ENCODE peak calls at places on chromosomes 2 and 18, in eight cellular contexts. B, F, S, Y, L, V, O and I are unnamed samples.

GRCh38 chr18:39959839-39960238 is 1995.2 kb upstream of the PIK3C3 start:
- DNase-seq in B (no peak), V (no peak), O (no peak), S (no peak), F (no peak), L (no peak), Y (no peak), I (no peak)

GRCh38 chr2:176189666-176190641 is 1.5 kb downstream of the HOXD1 start:
- DNase-seq in B (no peak), V (no peak), O (no peak), L (no peak), S (no peak), F (no peak), Y (no peak), I (no peak)

GRCh38 chr2:28333606-28334526 is 58.8 kb upstream of the FOSL2 start:
- DNase-seq in S (no peak), O (no peak), B (no peak), L (no peak), Y (no peak), F (no peak), V (no peak), I (no peak)

GRCh38 chr2:186884585-186884984 is 35.6 kb upstream of the ZSWIM2 start:
- DNase-seq in Y (no peak), B (no peak), O (no peak), F (peak), S (no peak), L (no peak), V (no peak), I (peak)

GRCh38 chr2:61178603-61179545 is 16.9 kb downstream of the C2orf74 start:
- DNase-seq in F (no peak), O (no peak), S (no peak), B (peak), L (no peak), V (no peak), Y (no peak), I (no peak)

GRCh38 chr2:30315391-30316055 is 84.2 kb downstream of the LBH start:
- DNase-seq in Y (no peak), O (no peak), V (no peak), F (no peak), B (no peak), L (no peak), S (no peak), I (no peak)

GRCh38 chr2:201977651-201978050 is 56.0 kb upstream of the FZD7 start:
- DNase-seq in L (no peak), V (no peak), B (no peak), S (no peak), F (no peak), Y (no peak), O (no peak), I (no peak)

GRCh38 chr2:190535119-190535439 is 557 bp upstream of the NEMP2 start:
- DNase-seq in F (no peak), S (no peak), B (no peak), L (no peak), O (no peak), Y (no peak), V (no peak), I (no peak)

GRCh38 chr2:25161055-25161781 is 7.2 kb downstream of the POMC start:
- DNase-seq in S (no peak), B (peak), L (no peak), Y (no peak), O (no peak), V (no peak), F (no peak), I (no peak)

GRCh38 chr2:187220100-187220499 is 228.0 kb downstream of the CALCRL start:
- DNase-seq in O (no peak), B (no peak), F (no peak), V (no peak), Y (no peak), L (no peak), S (no peak), I (no peak)

GRCh38 chr2:172293952-172294351 is 133.4 kb upstream of the ITGA6 start:
- DNase-seq in F (peak), Y (no peak), L (no peak), V (no peak), O (no peak), S (no peak), B (peak), I (no peak)

GRCh38 chr2:207683879-207684627 is 27.4 kb upstream of the CCNYL1 start:
- DNase-seq in Y (peak), S (peak), O (no peak), L (peak), V (no peak), B (peak), F (no peak), I (no peak)

GRCh38 chr2:53848062-53848461 is 11.7 kb downstream of the GPR75 start:
- DNase-seq in B (no peak), L (no peak), F (no peak), S (no peak), V (no peak), O (no peak), Y (no peak), I (no peak)

GRCh38 chr2:236998758-236999157 is 86.9 kb upstream of the COPS8 start:
- DNase-seq in B (no peak), V (no peak), O (no peak), S (peak), Y (no peak), F (no peak), L (no peak), I (no peak)

GRCh38 chr2:177799531-177799930 is 273.0 kb downstream of the PDE11A start:
- DNase-seq in O (peak), S (no peak), B (peak), Y (no peak), V (no peak), L (peak), F (peak), I (peak)

GRCh38 chr2:204453730-204454167 is 91.5 kb upstream of the PARD3B start:
- DNase-seq in Y (no peak), O (no peak), L (no peak), S (peak), B (no peak), F (peak), V (no peak), I (no peak)

GRCh38 chr18:57542801-57543427 is 43.6 kb downstream of the FECH start:
- DNase-seq in F (peak), Y (no peak), S (no peak), O (no peak), L (no peak), B (peak), V (no peak), I (no peak)

GRCh38 chr2:218857371-218858137 is 2.1 kb upstream of the WNT6 start:
- DNase-seq in B (no peak), S (no peak), V (no peak), F (peak), L (no peak), O (no peak), Y (no peak), I (no peak)

GRCh38 chr2:108587621-108588020 is 53.4 kb downstream of the LIMS1 start:
- DNase-seq in O (no peak), B (peak), S (no peak), L (no peak), V (no peak), Y (no peak), F (no peak), I (no peak)

GRCh38 chr2:184769038-184769437 is 170.7 kb downstream of the ZNF804A start:
- DNase-seq in L (no peak), O (no peak), B (peak), Y (no peak), V (no peak), F (no peak), S (no peak), I (no peak)

GRCh38 chr18:13915973-13916372 is 637 bp upstream of the MC2R start:
- DNase-seq in Y (no peak), L (peak), S (no peak), F (no peak), B (no peak), O (no peak), V (no peak), I (no peak)

GRCh38 chr2:173653427-173653795 is 298.7 kb downstream of the CDCA7 start:
- DNase-seq in S (no peak), L (no peak), V (no peak), F (no peak), O (no peak), Y (no peak), B (no peak), I (no peak)

GRCh38 chr18:8952796-8953760 is 149.4 kb upstream of the NDUFV2 start:
- DNase-seq in O (no peak), S (no peak), V (no peak), Y (no peak), B (peak), L (no peak), F (no peak), I (no peak)

GRCh38 chr2:240557101-240557751 is 562 bp downstream of the ANKMY1 start:
- DNase-seq in L (no peak), V (no peak), S (no peak), B (no peak), F (no peak), O (no peak), Y (no peak), I (no peak)

GRCh38 chr2:197498937-197499593 is 575 bp downstream of the HSPD1 start:
- DNase-seq in F (peak), Y (no peak), L (peak), S (no peak), B (peak), O (no peak), V (no peak), I (peak)

GRCh38 chr2:164953279-164953678 is 2.0 kb downstream of the SLC38A11 start:
- DNase-seq in V (no peak), L (no peak), Y (no peak), S (no peak), B (no peak), O (no peak), F (no peak), I (no peak)

GRCh38 chr2:86227685-86228084 is 28.4 kb downstream of the MRPL35 start:
- DNase-seq in L (no peak), S (no peak), F (no peak), V (no peak), Y (no peak), B (no peak), O (no peak), I (no peak)

GRCh38 chr2:220076734-220077133 is 449.3 kb downstream of the SLC4A3 start:
- DNase-seq in O (no peak), S (no peak), B (peak), Y (no peak), V (no peak), F (peak), L (no peak), I (no peak)

GRCh38 chr2:46438102-46438501 is 41.3 kb upstream of the TMEM247 start:
- DNase-seq in V (no peak), O (no peak), L (no peak), Y (no peak), S (no peak), B (no peak), F (no peak), I (no peak)

GRCh38 chr2:203544402-203544801 is 9.3 kb upstream of the RAPH1 start:
- DNase-seq in F (no peak), V (no peak), B (no peak), L (no peak), O (no peak), S (no peak), Y (no peak), I (no peak)

GRCh38 chr2:29187926-29188325 is 72.7 kb downstream of the CLIP4 start:
- DNase-seq in Y (no peak), O (no peak), V (no peak), L (no peak), F (no peak), B (peak), S (no peak), I (no peak)

GRCh38 chr2:199470672-199471442 is 13.1 kb upstream of the SATB2 start:
- DNase-seq in V (no peak), S (no peak), L (no peak), B (no peak), O (no peak), Y (no peak), F (no peak), I (no peak)

GRCh38 chr18:41949206-41949920 is 5.7 kb upstream of the PIK3C3 start:
- DNase-seq in B (peak), Y (no peak), O (no peak), F (no peak), V (no peak), L (no peak), S (no peak), I (no peak)

GRCh38 chr2:180728928-180729559 is 251.4 kb upstream of the UBE2E3 start:
- DNase-seq in B (peak), Y (no peak), S (peak), V (no peak), L (no peak), O (no peak), F (no peak), I (no peak)

GRCh38 chr2:99473496-99474083 is 16.2 kb downstream of the REV1 start:
- DNase-seq in F (no peak), V (no peak), O (no peak), Y (no peak), S (no peak), L (no peak), B (no peak), I (no peak)

GRCh38 chr2:96397756-96398525 is 62.4 kb downstream of the NCAPH start:
- DNase-seq in L (no peak), V (no peak), O (no peak), B (no peak), Y (no peak), S (no peak), F (no peak), I (no peak)

DNA sequence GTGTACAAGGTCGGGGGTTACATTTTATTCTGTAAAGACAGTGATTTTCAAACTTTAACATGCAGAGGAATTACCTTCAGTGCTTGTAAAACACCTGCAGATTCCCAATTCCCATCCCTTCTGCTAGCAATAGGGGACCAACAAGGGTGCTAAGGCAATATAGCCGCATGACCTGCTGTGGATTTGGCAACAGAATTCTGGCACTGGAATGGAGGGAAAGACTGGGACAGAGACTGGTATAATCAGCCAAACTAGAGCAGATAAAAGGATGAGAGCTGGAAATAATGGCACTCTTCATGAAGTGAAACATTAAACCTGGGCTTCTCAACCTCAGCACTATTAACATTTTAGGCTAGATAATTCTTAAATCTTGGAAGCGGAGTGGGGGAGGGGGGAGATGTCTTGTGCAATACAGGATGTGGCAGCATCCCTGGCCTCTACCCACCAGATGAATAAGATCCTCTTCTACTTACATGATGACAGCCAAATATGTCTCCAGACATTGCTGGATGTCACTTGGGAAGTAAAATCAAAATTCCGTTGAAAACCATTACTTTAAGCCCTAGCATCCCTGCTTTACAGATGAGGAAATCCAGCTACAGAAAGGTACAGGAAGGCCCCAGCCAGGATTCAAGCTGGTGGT is 1.8 kb downstream of the EVA1A start:
- DNase-seq in F (no peak), B (peak), S (no peak), O (no peak), L (no peak), Y (no peak), V (no peak), I (no peak)
- TF ChIP-seq RAD21 in F (no peak), B (no peak), S (no peak), O (no peak), L (no peak), Y (no peak), V (no peak), I (no peak)

GRCh38 chr18:10313016-10313342 is 141.5 kb upstream of the APCDD1 start:
- DNase-seq in Y (no peak), B (no peak), V (no peak), S (no peak), F (no peak), L (no peak), O (no peak), I (no peak)
- TF ChIP-seq RAD21 in Y (no peak), B (no peak), V (no peak), S (no peak), F (no peak), L (no peak), O (no peak), I (no peak)

GRCh38 chr2:72893594-72894319 is 6.5 kb downstream of the SPR start:
- DNase-seq in B (peak), O (no peak), V (peak), L (peak), F (peak), S (peak), Y (no peak), I (peak)
- TF ChIP-seq RAD21 in B (peak), O (peak), V (peak), L (peak), F (peak), S (peak), Y (peak), I (peak)

GRCh38 chr2:149064365-149064841 is 25.9 kb downstream of the LYPD6B start:
- DNase-seq in B (no peak), Y (no peak), V (no peak), O (no peak), F (peak), S (no peak), L (no peak), I (no peak)
- TF ChIP-seq RAD21 in B (no peak), Y (no peak), V (no peak), O (no peak), F (no peak), S (no peak), L (no peak), I (no peak)

GRCh38 chr2:227834423-227834822 is 20.8 kb downstream of the CCL20 start:
- DNase-seq in O (no peak), V (no peak), S (no peak), L (no peak), B (peak), F (no peak), Y (peak), I (no peak)
- TF ChIP-seq RAD21 in O (no peak), V (no peak), S (no peak), L (no peak), B (no peak), F (no peak), Y (no peak), I (no peak)

GRCh38 chr18:77110936-77111335 is 21.6 kb downstream of the MBP start:
- DNase-seq in Y (no peak), O (no peak), V (no peak), S (no peak), F (no peak), L (no peak), B (no peak), I (no peak)
- TF ChIP-seq RAD21 in Y (no peak), O (no peak), V (no peak), S (no peak), F (no peak), L (no peak), B (no peak), I (no peak)

GRCh38 chr2:181780159-181781081 is 100.1 kb upstream of the NEUROD1 start:
- DNase-seq in Y (no peak), O (no peak), V (no peak), F (no peak), S (no peak), B (peak), L (no peak), I (no peak)
- TF ChIP-seq RAD21 in Y (no peak), O (no peak), V (no peak), F (no peak), S (no peak), B (no peak), L (no peak), I (no peak)

GRCh38 chr2:209162129-209162528 is 261.7 kb upstream of the MAP2 start:
- DNase-seq in L (no peak), S (no peak), B (no peak), O (no peak), F (no peak), V (no peak), Y (no peak), I (no peak)
- TF ChIP-seq RAD21 in L (no peak), S (no peak), B (no peak), O (no peak), F (no peak), V (no peak), Y (no peak), I (no peak)

GRCh38 chr2:195902857-195903256 is 165.8 kb downstream of the DNAH7 start:
- DNase-seq in L (no peak), Y (no peak), O (no peak), F (no peak), S (no peak), V (no peak), B (no peak), I (no peak)

GRCh38 chr2:195898505-195898904 is 170.1 kb downstream of the DNAH7 start:
- DNase-seq in Y (peak), O (no peak), S (no peak), L (peak), F (peak), V (no peak), B (peak), I (no peak)

GRCh38 chr2:195899226-195899625 is 169.4 kb downstream of the DNAH7 start:
- DNase-seq in V (no peak), B (peak), S (no peak), O (no peak), F (no peak), Y (no peak), L (no peak), I (no peak)
- TF ChIP-seq RAD21 in V (no peak), B (no peak), S (no peak), O (no peak), F (no peak), Y (no peak), L (no peak), I (no peak)

DNA sequence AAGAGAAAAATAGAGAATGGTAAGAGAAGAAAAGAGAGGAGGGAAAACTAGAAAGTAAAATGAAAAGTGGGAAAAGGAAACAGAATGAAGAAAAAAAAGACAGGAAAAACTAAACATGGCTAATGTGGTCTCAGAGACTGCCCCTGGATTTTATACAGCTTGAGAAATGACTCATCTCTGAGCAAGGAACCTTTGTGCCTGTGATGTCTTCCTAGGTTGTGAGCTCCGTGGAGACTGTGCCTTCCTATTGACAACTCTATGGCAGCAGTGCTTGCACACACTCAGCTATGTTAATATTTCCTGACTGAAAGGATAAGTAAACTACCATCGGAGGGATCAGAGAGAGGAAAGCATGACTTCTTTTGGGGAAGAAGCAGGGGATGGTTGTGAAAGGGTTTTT is 203.8 kb downstream of the RDH14 start:
- DNase-seq in O (no peak), V (no peak), L (no peak), S (no peak), Y (no peak), B (peak), F (no peak), I (no peak)
- TF ChIP-seq RAD21 in O (no peak), V (no peak), L (no peak), S (no peak), Y (no peak), B (no peak), F (no peak), I (no peak)